ENCODE peak calls at places on chromosomes 4 and X, in seven cellular contexts. One of them, this sample, is unnamed. For H3K9me3 and H3K4me1, the result is how much of the 10 kb centered on the place peaks cover.

GRCh38 chr4:152591361-152591760 is 55.5 kb upstream of the FBXW7 start:
- DNase-seq in OCI-LY7: no peak
- DNase-seq in kidney: peak
- DNase-seq in CD8-positive, alpha-beta memory T cell: no peak
- DNase-seq in upper lobe of left lung: peak
- DNase-seq in PC-9: no peak
- DNase-seq in fibroblast of lung: peak
- DNase-seq in this sample: no peak

GRCh38 chr4:56843421-56843899 is 22.0 kb upstream of the SPINK2 start:
- DNase-seq in OCI-LY7: no peak
- DNase-seq in kidney: no peak
- DNase-seq in CD8-positive, alpha-beta memory T cell: no peak
- DNase-seq in upper lobe of left lung: peak
- DNase-seq in PC-9: no peak
- DNase-seq in fibroblast of lung: no peak
- DNase-seq in this sample: no peak

GRCh38 chr4:152278505-152279301 is 257.2 kb downstream of the FBXW7 start:
- DNase-seq in OCI-LY7: no peak
- DNase-seq in kidney: peak
- DNase-seq in CD8-positive, alpha-beta memory T cell: no peak
- DNase-seq in upper lobe of left lung: no peak
- DNase-seq in PC-9: no peak
- DNase-seq in fibroblast of lung: no peak
- DNase-seq in this sample: no peak

GRCh38 chrX:40003071-40003981 is 94.4 kb downstream of the BCOR start:
- DNase-seq in OCI-LY7: no peak
- DNase-seq in kidney: no peak
- DNase-seq in CD8-positive, alpha-beta memory T cell: no peak
- DNase-seq in upper lobe of left lung: no peak
- DNase-seq in PC-9: no peak
- DNase-seq in fibroblast of lung: no peak
- DNase-seq in this sample: no peak

GRCh38 chr4:100882661-100883060 is 364.8 kb upstream of the EMCN start:
- DNase-seq in OCI-LY7: no peak
- DNase-seq in kidney: no peak
- DNase-seq in CD8-positive, alpha-beta memory T cell: no peak
- DNase-seq in upper lobe of left lung: no peak
- DNase-seq in PC-9: no peak
- DNase-seq in fibroblast of lung: no peak
- DNase-seq in this sample: no peak

GRCh38 chr4:182179105-182179504 is 64.1 kb upstream of the TENM3 start:
- DNase-seq in OCI-LY7: no peak
- DNase-seq in kidney: no peak
- DNase-seq in CD8-positive, alpha-beta memory T cell: no peak
- DNase-seq in upper lobe of left lung: no peak
- DNase-seq in PC-9: no peak
- DNase-seq in fibroblast of lung: peak
- DNase-seq in this sample: no peak

GRCh38 chrX:21194526-21194925 is 179.7 kb upstream of the CNKSR2 start:
- DNase-seq in OCI-LY7: no peak
- DNase-seq in kidney: no peak
- DNase-seq in CD8-positive, alpha-beta memory T cell: no peak
- DNase-seq in upper lobe of left lung: no peak
- DNase-seq in PC-9: no peak
- DNase-seq in fibroblast of lung: no peak
- DNase-seq in this sample: no peak

GRCh38 chr4:20487852-20488251 is 212.4 kb upstream of the PACRGL start:
- DNase-seq in OCI-LY7: no peak
- DNase-seq in kidney: no peak
- DNase-seq in CD8-positive, alpha-beta memory T cell: no peak
- DNase-seq in upper lobe of left lung: no peak
- DNase-seq in PC-9: no peak
- DNase-seq in fibroblast of lung: peak
- DNase-seq in this sample: no peak

GRCh38 chr4:104385713-104386112 is 109.0 kb downstream of the CXXC4 start:
- DNase-seq in OCI-LY7: no peak
- DNase-seq in kidney: no peak
- DNase-seq in CD8-positive, alpha-beta memory T cell: no peak
- DNase-seq in upper lobe of left lung: no peak
- DNase-seq in PC-9: no peak
- DNase-seq in fibroblast of lung: no peak
- DNase-seq in this sample: no peak

GRCh38 chrX:63128509-63128908 is 222.6 kb downstream of the SPIN4 start:
- DNase-seq in OCI-LY7: peak
- DNase-seq in kidney: no peak
- DNase-seq in CD8-positive, alpha-beta memory T cell: no peak
- DNase-seq in upper lobe of left lung: no peak
- DNase-seq in PC-9: no peak
- DNase-seq in fibroblast of lung: peak
- DNase-seq in this sample: no peak

GRCh38 chrX:120140293-120140981 is 18.0 kb upstream of the RHOXF2 start:
- DNase-seq in OCI-LY7: no peak
- DNase-seq in kidney: no peak
- DNase-seq in CD8-positive, alpha-beta memory T cell: no peak
- DNase-seq in upper lobe of left lung: no peak
- DNase-seq in PC-9: no peak
- DNase-seq in fibroblast of lung: no peak
- DNase-seq in this sample: no peak

GRCh38 chr4:48904101-48904500 is 2.5 kb downstream of the OCIAD2 start:
- DNase-seq in OCI-LY7: peak
- DNase-seq in kidney: no peak
- DNase-seq in CD8-positive, alpha-beta memory T cell: no peak
- DNase-seq in upper lobe of left lung: no peak
- DNase-seq in PC-9: no peak
- DNase-seq in fibroblast of lung: no peak
- DNase-seq in this sample: no peak

GRCh38 chr4:102825261-102826071 is 1.9 kb downstream of the UBE2D3 start:
- DNase-seq in OCI-LY7: peak
- DNase-seq in kidney: no peak
- DNase-seq in CD8-positive, alpha-beta memory T cell: no peak
- DNase-seq in upper lobe of left lung: no peak
- DNase-seq in PC-9: no peak
- DNase-seq in fibroblast of lung: peak
- DNase-seq in this sample: no peak

GRCh38 chr4:112340048-112340447 is 42.9 kb downstream of the ALPK1 start:
- DNase-seq in OCI-LY7: no peak
- DNase-seq in kidney: no peak
- DNase-seq in CD8-positive, alpha-beta memory T cell: no peak
- DNase-seq in upper lobe of left lung: no peak
- DNase-seq in PC-9: no peak
- DNase-seq in fibroblast of lung: no peak
- DNase-seq in this sample: no peak

GRCh38 chr4:94803181-94803580 is 45.4 kb downstream of the BMPR1B start:
- DNase-seq in OCI-LY7: no peak
- DNase-seq in kidney: no peak
- DNase-seq in CD8-positive, alpha-beta memory T cell: no peak
- DNase-seq in upper lobe of left lung: no peak
- DNase-seq in PC-9: no peak
- DNase-seq in fibroblast of lung: peak
- DNase-seq in this sample: no peak

GRCh38 chrX:47523713-47524166 is 37.3 kb upstream of the ARAF start:
- DNase-seq in OCI-LY7: no peak
- DNase-seq in kidney: peak
- DNase-seq in CD8-positive, alpha-beta memory T cell: no peak
- DNase-seq in upper lobe of left lung: no peak
- DNase-seq in PC-9: no peak
- DNase-seq in fibroblast of lung: no peak
- DNase-seq in this sample: no peak

GRCh38 chr4:70713453-70714026 is 8.2 kb upstream of the RUFY3 start:
- DNase-seq in OCI-LY7: peak
- DNase-seq in kidney: no peak
- DNase-seq in CD8-positive, alpha-beta memory T cell: no peak
- DNase-seq in upper lobe of left lung: no peak
- DNase-seq in PC-9: no peak
- DNase-seq in fibroblast of lung: no peak
- DNase-seq in this sample: no peak

GRCh38 chr4:168154546-168155277 is 62.4 kb downstream of the ANXA10 start:
- DNase-seq in OCI-LY7: no peak
- DNase-seq in kidney: no peak
- DNase-seq in CD8-positive, alpha-beta memory T cell: no peak
- DNase-seq in upper lobe of left lung: no peak
- DNase-seq in PC-9: no peak
- DNase-seq in fibroblast of lung: no peak
- DNase-seq in this sample: no peak

GRCh38 chr4:41933997-41934812 is 1.0 kb upstream of the TMEM33 start:
- DNase-seq in OCI-LY7: no peak
- DNase-seq in kidney: no peak
- DNase-seq in CD8-positive, alpha-beta memory T cell: no peak
- DNase-seq in upper lobe of left lung: no peak
- DNase-seq in PC-9: peak
- DNase-seq in fibroblast of lung: no peak
- DNase-seq in this sample: no peak

GRCh38 chr4:93182722-93183121 is 645.8 kb upstream of the ATOH1 start:
- DNase-seq in OCI-LY7: no peak
- DNase-seq in kidney: no peak
- DNase-seq in CD8-positive, alpha-beta memory T cell: no peak
- DNase-seq in upper lobe of left lung: no peak
- DNase-seq in PC-9: no peak
- DNase-seq in fibroblast of lung: no peak
- DNase-seq in this sample: no peak

GRCh38 chr4:140344111-140344510 is 29.3 kb upstream of the SCOC start:
- DNase-seq in OCI-LY7: no peak
- DNase-seq in kidney: no peak
- DNase-seq in CD8-positive, alpha-beta memory T cell: no peak
- DNase-seq in upper lobe of left lung: no peak
- DNase-seq in PC-9: no peak
- DNase-seq in fibroblast of lung: peak
- DNase-seq in this sample: no peak

GRCh38 chrX:340121-340520 is 21.5 kb upstream of the GTPBP6 start:
- DNase-seq in OCI-LY7: no peak
- DNase-seq in kidney: peak
- DNase-seq in CD8-positive, alpha-beta memory T cell: peak
- DNase-seq in upper lobe of left lung: peak
- DNase-seq in PC-9: no peak
- DNase-seq in fibroblast of lung: no peak
- DNase-seq in this sample: no peak

GRCh38 chrX:341541-342101 is 23.0 kb upstream of the GTPBP6 start:
- DNase-seq in OCI-LY7: no peak
- DNase-seq in kidney: peak
- DNase-seq in CD8-positive, alpha-beta memory T cell: peak
- DNase-seq in upper lobe of left lung: peak
- DNase-seq in PC-9: no peak
- DNase-seq in fibroblast of lung: no peak
- DNase-seq in this sample: no peak

GRCh38 chrX:338836-339400 is 20.3 kb upstream of the GTPBP6 start:
- DNase-seq in OCI-LY7: no peak
- DNase-seq in kidney: peak
- DNase-seq in CD8-positive, alpha-beta memory T cell: no peak
- DNase-seq in upper lobe of left lung: peak
- DNase-seq in PC-9: no peak
- DNase-seq in fibroblast of lung: no peak
- DNase-seq in this sample: no peak

GRCh38 chrX:338281-338835 is 19.8 kb upstream of the GTPBP6 start:
- DNase-seq in OCI-LY7: no peak
- DNase-seq in kidney: peak
- DNase-seq in CD8-positive, alpha-beta memory T cell: peak
- DNase-seq in upper lobe of left lung: peak
- DNase-seq in PC-9: no peak
- DNase-seq in fibroblast of lung: no peak
- DNase-seq in this sample: no peak

DNA sequence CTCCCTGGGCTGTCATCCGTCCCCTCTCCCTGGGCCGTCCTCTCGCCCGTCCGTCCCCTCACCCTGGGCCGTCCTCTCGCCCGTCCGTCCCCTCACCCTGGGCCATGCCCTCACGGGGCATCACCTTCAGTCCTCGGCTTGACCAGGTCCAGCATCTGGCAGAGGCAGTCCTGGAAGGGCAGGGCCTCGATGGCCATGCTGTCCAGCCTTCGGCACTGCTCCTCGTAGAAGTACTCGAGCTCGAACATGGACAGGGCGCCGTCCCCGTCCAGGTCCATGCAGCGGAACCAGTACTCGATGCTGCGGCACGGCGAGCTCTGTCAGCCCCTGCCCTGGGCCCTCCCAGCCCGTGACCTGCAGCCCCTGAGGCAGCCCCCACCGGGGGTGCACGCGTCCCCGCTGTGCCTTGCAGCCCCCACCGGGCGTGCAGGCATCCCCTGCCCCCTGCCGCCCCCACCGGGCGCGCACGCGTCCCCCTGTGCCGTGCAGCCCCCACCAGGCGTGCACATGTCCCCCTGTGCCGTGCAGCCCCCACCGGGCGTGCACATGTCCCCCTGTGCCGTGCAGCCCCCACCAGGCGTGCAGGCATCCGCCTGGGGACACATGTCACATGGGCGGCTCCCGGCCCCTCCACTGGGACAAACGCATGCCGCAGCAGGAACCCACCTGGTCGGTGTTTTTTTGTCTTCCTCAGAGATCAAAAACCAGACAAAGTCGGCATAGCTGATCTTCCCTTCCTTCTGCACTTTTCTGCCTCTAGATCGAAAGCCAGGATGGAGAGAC is 22.2 kb upstream of the GTPBP6 start:
- DNase-seq in OCI-LY7: no peak
- DNase-seq in kidney: peak
- DNase-seq in CD8-positive, alpha-beta memory T cell: peak
- DNase-seq in upper lobe of left lung: peak
- DNase-seq in PC-9: no peak
- DNase-seq in fibroblast of lung: no peak
- DNase-seq in this sample: no peak
- H3K9me3 ChIP-seq in OCI-LY7: under half
- H3K9me3 ChIP-seq in kidney: under half
- H3K9me3 ChIP-seq in CD8-positive, alpha-beta memory T cell: under half
- H3K9me3 ChIP-seq in upper lobe of left lung: under half
- H3K9me3 ChIP-seq in PC-9: under half
- H3K9me3 ChIP-seq in fibroblast of lung: under half
- H3K9me3 ChIP-seq in this sample: under half

GRCh38 chr4:15336410-15337184 is 91.2 kb upstream of the C1QTNF7 start:
- DNase-seq in OCI-LY7: no peak
- DNase-seq in kidney: no peak
- DNase-seq in CD8-positive, alpha-beta memory T cell: no peak
- DNase-seq in upper lobe of left lung: no peak
- DNase-seq in PC-9: no peak
- DNase-seq in fibroblast of lung: peak
- DNase-seq in this sample: no peak
- H3K4me1 ChIP-seq in OCI-LY7: under half
- H3K4me1 ChIP-seq in kidney: under half
- H3K4me1 ChIP-seq in CD8-positive, alpha-beta memory T cell: under half
- H3K4me1 ChIP-seq in upper lobe of left lung: under half
- H3K4me1 ChIP-seq in PC-9: under half
- H3K4me1 ChIP-seq in fibroblast of lung: under half
- H3K4me1 ChIP-seq in this sample: under half

GRCh38 chr4:38681283-38682066 is 17.5 kb downstream of the KLF3 start:
- DNase-seq in OCI-LY7: no peak
- DNase-seq in kidney: no peak
- DNase-seq in CD8-positive, alpha-beta memory T cell: no peak
- DNase-seq in upper lobe of left lung: no peak
- DNase-seq in PC-9: no peak
- DNase-seq in fibroblast of lung: peak
- DNase-seq in this sample: no peak
- H3K27ac ChIP-seq in OCI-LY7: no peak
- H3K27ac ChIP-seq in kidney: no peak
- H3K27ac ChIP-seq in CD8-positive, alpha-beta memory T cell: no peak
- H3K27ac ChIP-seq in upper lobe of left lung: no peak
- H3K27ac ChIP-seq in PC-9: no peak
- H3K27ac ChIP-seq in fibroblast of lung: peak
- H3K27ac ChIP-seq in this sample: no peak

DNA sequence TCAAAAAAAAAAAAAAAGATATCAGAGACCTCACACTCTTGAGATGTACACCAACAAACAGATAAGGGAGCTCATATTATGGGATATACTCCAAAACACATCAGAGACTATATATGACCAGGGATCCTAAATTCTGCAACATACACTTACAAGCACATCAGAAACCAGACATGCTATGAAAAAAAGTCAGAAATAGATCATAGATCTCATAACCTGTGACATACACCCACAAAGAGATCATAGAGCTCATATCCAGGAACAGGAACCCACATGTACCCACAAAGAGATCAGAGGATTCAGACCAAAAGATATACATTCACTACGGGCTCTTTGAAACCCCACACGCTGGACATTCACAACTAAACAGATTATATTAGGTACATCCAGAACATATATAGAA is 30.1 kb downstream of the SUV39H1 start:
- DNase-seq in OCI-LY7: no peak
- DNase-seq in kidney: no peak
- DNase-seq in CD8-positive, alpha-beta memory T cell: no peak
- DNase-seq in upper lobe of left lung: no peak
- DNase-seq in PC-9: no peak
- DNase-seq in fibroblast of lung: no peak
- DNase-seq in this sample: no peak
- H3K9me3 ChIP-seq in OCI-LY7: under half
- H3K9me3 ChIP-seq in kidney: under half
- H3K9me3 ChIP-seq in CD8-positive, alpha-beta memory T cell: under half
- H3K9me3 ChIP-seq in upper lobe of left lung: under half
- H3K9me3 ChIP-seq in PC-9: under half
- H3K9me3 ChIP-seq in fibroblast of lung: under half
- H3K9me3 ChIP-seq in this sample: under half

This sample was measured in thoracic aorta.